ENCODE peak calls at places on chromosomes 7 and 10, in six cellular contexts. O is AML-193; V is IMR-90; X is stimulated activated CD4-positive, alpha-beta T cell treated with anti-CD3 and anti-CD28 coated beads, Interleukin-2, amount 100 ng/mL, for 4 hours; R is fibroblast of villous mesenchyme; D is GM19239. K is an unnamed sample.

GRCh38 chr10:101189461-101190401 is 39.5 kb downstream of the LBX1 start:
- DNase-seq in O (no peak), V (no peak), X (no peak), R (no peak), D (no peak), K (no peak)

GRCh38 chr7:77685219-77685618 is 11.0 kb upstream of the RSBN1L start:
- DNase-seq in O (peak; percentile 27), V (no peak), X (no peak), R (peak; percentile 53), D (no peak), K (no peak)

GRCh38 chr10:75864717-75865116 is 433.3 kb downstream of the LRMDA start:
- DNase-seq in O (no peak), V (no peak), X (no peak), R (no peak), D (no peak), K (no peak)

GRCh38 chr7:79774150-79774549 is 320.7 kb upstream of the MAGI2 start:
- DNase-seq in O (no peak), V (peak; percentile 52), X (no peak), R (no peak), D (no peak), K (no peak)

GRCh38 chr10:95566121-95566520 is 5.0 kb upstream of the SORBS1 start:
- DNase-seq in O (no peak), V (no peak), X (no peak), R (no peak), D (no peak), K (no peak)

GRCh38 chr10:86371691-86372090 is 5.1 kb upstream of the GRID1 start:
- DNase-seq in O (no peak), V (no peak), X (no peak), R (no peak), D (no peak), K (no peak)

GRCh38 chr10:78991187-78991586 is 77.6 kb upstream of the ZMIZ1 start:
- DNase-seq in O (no peak), V (peak; percentile 46), X (no peak), R (no peak), D (no peak), K (no peak)

GRCh38 chr7:136868496-136869005 is at the start of gene CHRM2:
- DNase-seq in O (no peak), V (peak; percentile 90), X (no peak), R (peak; percentile 50), D (no peak), K (no peak)

GRCh38 chr10:78507761-78508160 is 474.1 kb downstream of the RPS24 start:
- DNase-seq in O (no peak), V (no peak), X (no peak), R (peak; percentile 26), D (no peak), K (no peak)

GRCh38 chr10:54800677-54801480 is at the start of gene PCDH15:
- DNase-seq in O (no peak), V (no peak), X (no peak), R (no peak), D (no peak), K (peak; percentile 1)

K was measured in GM12878.